ENCODE peak calls at places on chromosome 13, in four cellular contexts. Y is body of pancreas, W is mucosa of descending colon, D is cardiac fibroblast. K is an unnamed sample.
A peak's percentile ranks its signal among the peaks of the same experiment; 100 is the strongest.

GRCh38 chr13:71867101-71867814 is at the start of gene DACH1:
- DNase-seq in Y (peak; percentile 55), W (peak; percentile 73), D (peak; percentile 62), K (peak; percentile 22)

GRCh38 chr13:94192576-94192975 is 286.9 kb downstream of the DCT start:
- DNase-seq in Y (no peak), W (peak; percentile 23), D (peak; percentile 47), K (no peak)

GRCh38 chr13:100209857-100210580 is 121.1 kb downstream of the PCCA start:
- DNase-seq in Y (no peak), W (no peak), D (peak; percentile 75), K (peak; percentile 13)

GRCh38 chr13:113968463-113969310 is 5.2 kb downstream of the C13orf46 start:
- DNase-seq in Y (peak; percentile 19), W (peak; percentile 21), D (no peak), K (no peak)

GRCh38 chr13:23960566-23961156 is 63.4 kb upstream of the C1QTNF9B start:
- DNase-seq in Y (no peak), W (no peak), D (peak; percentile 68), K (no peak)

GRCh38 chr13:107242138-107242537 is 674.2 kb upstream of the ARGLU1 start:
- DNase-seq in Y (no peak), W (no peak), D (no peak), K (no peak)

GRCh38 chr13:34942732-34943674 is 933 bp downstream of the NBEA start:
- DNase-seq in Y (peak; percentile 44), W (peak; percentile 50), D (no peak), K (no peak)

GRCh38 chr13:106981050-106981449 is 413.1 kb upstream of the ARGLU1 start:
- DNase-seq in Y (no peak), W (no peak), D (no peak), K (no peak)

GRCh38 chr13:106568225-106569003 is 477 bp upstream of the ARGLU1 start:
- DNase-seq in Y (no peak), W (no peak), D (no peak), K (peak; percentile 75)

GRCh38 chr13:59475911-59476310 is 687.8 kb downstream of the DIAPH3 start:
- DNase-seq in Y (no peak), W (no peak), D (no peak), K (no peak)

GRCh38 chr13:33931397-33931987 is 113.5 kb downstream of the RFC3 start:
- DNase-seq in Y (no peak), W (no peak), D (peak; percentile 74), K (peak; percentile 15)

GRCh38 chr13:60226507-60226906 is 62.8 kb upstream of the DIAPH3 start:
- DNase-seq in Y (peak; percentile 15), W (peak; percentile 28), D (peak; percentile 51), K (no peak)

GRCh38 chr13:94233831-94234230 is 245.7 kb downstream of the DCT start:
- DNase-seq in Y (no peak), W (no peak), D (no peak), K (no peak)

GRCh38 chr13:36163809-36164308 is 32.7 kb upstream of the DCLK1 start:
- DNase-seq in Y (peak; percentile 83), W (no peak), D (peak; percentile 96), K (no peak)

GRCh38 chr13:25978961-25979360 is 72.9 kb downstream of the SHISA2 start:
- DNase-seq in Y (no peak), W (no peak), D (no peak), K (no peak)

GRCh38 chr13:50801087-50801931 is 42.2 kb downstream of the DLEU7 start:
- DNase-seq in Y (peak; percentile 60), W (peak; percentile 26), D (peak; percentile 90), K (peak; percentile 22)

GRCh38 chr13:27053235-27053884 is 118.3 kb downstream of the USP12 start:
- DNase-seq in Y (no peak), W (no peak), D (no peak), K (no peak)

GRCh38 chr13:66021846-66022245 is 1208.3 kb downstream of the PCDH9 start:
- DNase-seq in Y (no peak), W (no peak), D (no peak), K (no peak)

GRCh38 chr13:49495783-49496762 is at the start of gene PHF11:
- DNase-seq in Y (peak; percentile 90), W (peak; percentile 88), D (peak; percentile 82), K (peak; percentile 11)

GRCh38 chr13:27595055-27595811 is 25.1 kb downstream of the LNX2 start:
- DNase-seq in Y (no peak), W (no peak), D (no peak), K (no peak)

GRCh38 chr13:97749174-97749573 is 204.3 kb upstream of the IPO5 start:
- DNase-seq in Y (no peak), W (no peak), D (peak; percentile 54), K (no peak)

GRCh38 chr13:60654405-60654804 is 257.4 kb downstream of the TDRD3 start:
- DNase-seq in Y (peak; percentile 36), W (peak; percentile 28), D (peak; percentile 41), K (no peak)

GRCh38 chr13:106755542-106755941 is 187.6 kb upstream of the ARGLU1 start:
- DNase-seq in Y (no peak), W (no peak), D (no peak), K (no peak)

GRCh38 chr13:37617162-37617561 is 18.6 kb upstream of the POSTN start:
- DNase-seq in Y (no peak), W (no peak), D (peak; percentile 92), K (peak; percentile 60)

GRCh38 chr13:110546933-110547332 is 14.6 kb downstream of the RAB20 start:
- DNase-seq in Y (peak; percentile 95), W (peak; percentile 86), D (peak; percentile 98), K (peak; percentile 90)

GRCh38 chr13:63025741-63026140 is 1610.1 kb upstream of the PCDH20 start:
- DNase-seq in Y (no peak), W (no peak), D (no peak), K (no peak)

GRCh38 chr13:90591927-90592268 is 755.6 kb upstream of the MIR17HG start:
- DNase-seq in Y (no peak), W (no peak), D (no peak), K (no peak)

GRCh38 chr13:61187471-61187870 is 228.2 kb downstream of the PCDH20 start:
- DNase-seq in Y (no peak), W (no peak), D (no peak), K (no peak)

GRCh38 chr13:101695870-101696516 is 243.5 kb downstream of the ITGBL1 start:
- DNase-seq in Y (no peak), W (no peak), D (no peak), K (no peak)

GRCh38 chr13:45321230-45321629 is 19.8 kb downstream of the TPT1 start:
- DNase-seq in Y (no peak), W (no peak), D (no peak), K (no peak)

GRCh38 chr13:32650705-32651311 is 64.6 kb downstream of the PDS5B start:
- DNase-seq in Y (peak; percentile 56), W (no peak), D (peak; percentile 81), K (peak; percentile 37)

GRCh38 chr13:97743946-97744345 is 209.5 kb upstream of the IPO5 start:
- DNase-seq in Y (no peak), W (no peak), D (peak; percentile 50), K (no peak)

K was measured in pulmonary artery endothelial cell.